ENCODE peak calls at places on chromosomes 16 and 17, in six cellular contexts. M is tibial artery, U is neural crest cell, S is A549, L is GM12865, F is A673. N is an unnamed sample.

GRCh38 chr17:21239680-21240374 is 13.4 kb downstream of the NATD1 start:
- DNase-seq in M (no peak), U (no peak), S (peak; percentile 47), L (peak; percentile 35), F (peak; percentile 38), N (peak; percentile 71)

GRCh38 chr16:67173808-67174705 is 3.7 kb downstream of the NOL3 start:
- DNase-seq in M (peak; percentile 97), U (peak; percentile 65), S (peak; percentile 91), L (peak; percentile 73), F (peak; percentile 87), N (peak; percentile 79)

GRCh38 chr17:60073621-60074020 is 5.1 kb downstream of the HEATR6 start:
- DNase-seq in M (no peak), U (no peak), S (no peak), L (no peak), F (no peak), N (no peak)

GRCh38 chr17:40063034-40063765 is 435 bp downstream of the THRA start:
- DNase-seq in M (peak; percentile 83), U (peak; percentile 49), S (no peak), L (peak; percentile 41), F (no peak), N (peak; percentile 61)

GRCh38 chr17:10583834-10584233 is 34.4 kb upstream of the MYH2 start:
- DNase-seq in M (no peak), U (no peak), S (no peak), L (no peak), F (no peak), N (no peak)

GRCh38 chr17:63702223-63702577 is 2.3 kb upstream of the LIMD2 start:
- DNase-seq in M (peak; percentile 66), U (no peak), S (no peak), L (peak; percentile 78), F (no peak), N (peak; percentile 69)

GRCh38 chr17:68587847-68588246 is 13.3 kb downstream of the FAM20A start:
- DNase-seq in M (no peak), U (no peak), S (no peak), L (no peak), F (no peak), N (no peak)

GRCh38 chr17:36877774-36878173 is 59.5 kb upstream of the LHX1 start:
- DNase-seq in M (no peak), U (no peak), S (no peak), L (no peak), F (no peak), N (no peak)

GRCh38 chr16:1189455-1189854 is 35.6 kb downstream of the TPSG1 start:
- DNase-seq in M (no peak), U (no peak), S (no peak), L (no peak), F (no peak), N (no peak)

GRCh38 chr17:49498037-49498615 is 3.0 kb downstream of the NGFR start:
- DNase-seq in M (no peak), U (no peak), S (peak; percentile 51), L (no peak), F (peak; percentile 61), N (no peak)

GRCh38 chr17:48432820-48433775 is 3.1 kb upstream of the SKAP1 start:
- DNase-seq in M (no peak), U (no peak), S (no peak), L (no peak), F (no peak), N (no peak)

DNA sequence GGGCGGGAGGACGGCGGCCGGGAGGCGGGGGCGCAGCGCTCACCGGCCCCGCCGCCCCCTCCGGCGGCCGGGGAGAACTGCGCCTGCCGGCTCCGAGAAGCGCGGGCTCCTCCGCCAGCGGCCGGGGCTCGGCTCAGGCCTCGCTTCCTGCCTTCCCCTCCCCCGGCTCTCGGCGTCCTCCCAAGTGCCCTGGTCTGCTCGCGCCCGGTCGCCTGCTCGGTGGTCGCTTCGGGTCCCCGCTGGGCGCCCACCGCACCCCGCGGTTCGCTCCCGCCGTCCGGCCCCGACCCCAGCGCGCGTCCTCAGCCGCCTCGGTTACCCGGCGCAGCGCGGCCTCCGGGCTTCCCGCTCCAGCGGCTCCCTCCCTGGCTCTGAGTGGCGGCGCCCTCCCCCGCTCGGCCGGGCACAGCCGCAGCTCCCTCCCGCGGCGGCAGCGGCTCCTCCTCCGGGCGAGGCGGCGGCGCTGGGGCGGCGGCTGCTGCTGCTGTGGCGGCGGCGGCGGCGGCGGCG is 294 bp downstream of the UBTF start:
- DNase-seq in M (peak; percentile 78), U (no peak), S (peak; percentile 81), L (peak; percentile 89), F (peak; percentile 69), N (peak; percentile 88)
- TF ChIP-seq CTCF in M (peak; percentile 46), U (peak; percentile 53), S (no peak), L (peak; percentile 54), F (no peak), N (peak; percentile 48)

GRCh38 chr16:85238233-85238647 is 126.0 kb upstream of the CIBAR2 start:
- DNase-seq in M (peak; percentile 96), U (no peak), S (no peak), L (no peak), F (peak; percentile 89), N (no peak)
- TF ChIP-seq CTCF in M (no peak), U (no peak), S (no peak), L (no peak), F (peak; percentile 25), N (no peak)

GRCh38 chr17:65142247-65142646 is 5.1 kb downstream of the RGS9 start:
- DNase-seq in M (no peak), U (no peak), S (no peak), L (no peak), F (no peak), N (no peak)

GRCh38 chr17:65143899-65144590 is 6.9 kb downstream of the RGS9 start:
- DNase-seq in M (no peak), U (no peak), S (no peak), L (no peak), F (peak; percentile 18), N (no peak)

DNA sequence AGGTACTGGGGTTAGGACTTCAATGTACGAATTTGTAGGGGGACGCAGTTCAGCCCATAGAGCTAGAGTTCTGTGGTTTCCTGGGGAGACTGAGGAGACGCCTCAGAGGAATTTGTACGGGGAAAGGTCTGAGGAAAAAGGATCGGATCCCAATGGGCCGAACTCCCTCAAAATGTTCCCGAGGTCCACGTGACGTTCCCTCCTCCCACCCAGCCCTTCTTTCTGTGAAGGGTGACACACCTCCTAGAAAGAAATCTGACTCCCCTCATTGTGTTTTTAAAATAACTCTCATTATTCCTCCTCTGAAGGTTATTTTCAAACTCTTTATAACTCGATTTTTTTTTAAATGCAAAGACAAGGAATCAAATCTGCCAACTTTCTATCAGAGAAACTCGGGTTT is 8.6 kb downstream of the RGS9 start:
- DNase-seq in M (no peak), U (no peak), S (no peak), L (no peak), F (no peak), N (no peak)
- TF ChIP-seq CTCF in M (no peak), U (no peak), S (no peak), L (no peak), F (no peak), N (no peak)

GRCh38 chr17:75498726-75499213 is 16.6 kb downstream of the CASKIN2 start:
- DNase-seq in M (no peak), U (no peak), S (peak; percentile 44), L (no peak), F (no peak), N (no peak)
- TF ChIP-seq CTCF in M (no peak), U (no peak), S (no peak), L (no peak), F (no peak), N (no peak)

GRCh38 chr17:65092262-65092661 is 35.7 kb upstream of the GNA13 start:
- DNase-seq in M (no peak), U (no peak), S (peak; percentile 64), L (no peak), F (no peak), N (no peak)

GRCh38 chr17:65095465-65095864 is 38.9 kb upstream of the GNA13 start:
- DNase-seq in M (no peak), U (no peak), S (no peak), L (no peak), F (no peak), N (no peak)

GRCh38 chr17:65097110-65097509 is 40.1 kb upstream of the RGS9 start:
- DNase-seq in M (no peak), U (no peak), S (peak; percentile 18), L (no peak), F (no peak), N (no peak)

GRCh38 chr17:65088621-65089385 is 32.3 kb upstream of the GNA13 start:
- DNase-seq in M (peak; percentile 9), U (no peak), S (no peak), L (no peak), F (no peak), N (no peak)

DNA sequence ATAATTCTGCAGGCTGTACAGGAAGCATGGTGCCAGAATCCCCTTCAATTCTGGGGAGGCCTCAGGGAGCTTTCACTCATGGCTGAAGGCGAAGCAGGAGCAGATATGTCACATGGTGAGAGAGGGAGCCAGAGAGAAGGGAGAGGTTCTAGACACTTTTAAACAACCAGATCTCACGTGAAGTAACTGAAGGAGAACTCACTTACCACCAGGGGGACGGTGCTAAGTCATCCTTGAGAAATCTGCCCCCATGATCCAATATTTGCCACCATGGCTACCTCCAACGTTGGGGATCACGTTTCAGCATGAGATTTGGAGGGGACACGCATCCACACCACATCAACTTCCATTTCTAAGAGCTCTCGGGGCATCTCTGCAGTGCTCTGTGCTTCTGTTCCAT is 37.4 kb upstream of the GNA13 start:
- DNase-seq in M (no peak), U (no peak), S (peak; percentile 45), L (no peak), F (no peak), N (no peak)
- TF ChIP-seq CTCF in M (no peak), U (peak; percentile 29), S (no peak), L (no peak), F (no peak), N (no peak)

GRCh38 chr17:76540381-76541300 is 797 bp downstream of the PRCD start:
- DNase-seq in M (peak; percentile 94), U (peak; percentile 86), S (peak; percentile 94), L (peak; percentile 41), F (peak; percentile 96), N (peak; percentile 82)
- TF ChIP-seq CTCF in M (peak; percentile 29), U (peak; percentile 24), S (no peak), L (no peak), F (no peak), N (no peak)

DNA sequence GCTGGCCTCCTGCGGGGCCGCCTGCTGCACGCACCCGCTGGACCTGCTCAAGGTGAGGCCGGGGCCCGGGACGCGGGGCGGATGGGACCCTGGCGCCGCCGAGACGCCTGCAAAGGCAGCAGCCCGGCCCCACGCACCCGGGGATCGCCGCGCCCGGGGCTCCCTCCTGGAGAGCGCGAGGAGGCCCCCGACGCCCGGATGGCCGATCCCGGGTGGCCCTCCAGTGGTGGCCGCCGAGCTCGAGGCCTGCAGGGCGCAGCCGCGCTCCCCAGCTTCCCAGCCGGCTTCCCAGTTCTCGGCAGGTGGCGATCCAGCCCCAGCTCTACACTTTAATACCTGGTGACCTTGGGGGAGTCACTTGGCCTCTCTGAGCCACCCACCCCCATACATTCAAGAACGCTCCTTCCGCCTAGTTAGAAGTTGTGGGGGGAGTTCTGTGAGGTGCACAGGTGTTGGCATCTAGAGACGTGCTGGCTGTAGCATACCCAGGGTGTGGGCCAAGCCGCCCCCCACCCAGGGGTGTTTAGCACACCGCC is 452 bp downstream of the SLC25A10 start:
- DNase-seq in M (no peak), U (peak; percentile 44), S (peak; percentile 63), L (no peak), F (no peak), N (peak; percentile 72)
- TF ChIP-seq CTCF in M (no peak), U (peak; percentile 22), S (peak; percentile 38), L (peak; percentile 14), F (peak; percentile 19), N (peak; percentile 32)